ENCODE peak calls at places on chromosomes 13 and 19, in seven cellular contexts. One of them, this sample, is unnamed.

GRCh38 chr13:32033744-32034143 is 2.2 kb downstream of the FRY start:
- DNase-seq in IMR-90: peak; percentile 33
- DNase-seq in CD8-positive, alpha-beta T cell: no peak
- DNase-seq in suprapubic skin: no peak
- DNase-seq in breast epithelium: no peak
- DNase-seq in left lung: no peak
- DNase-seq in Peyer's patch: no peak
- DNase-seq in this sample: no peak

GRCh38 chr19:17078920-17079709 is 3.5 kb downstream of the MYO9B start:
- DNase-seq in Peyer's patch: no peak
- DNase-seq in CD8-positive, alpha-beta T cell: no peak
- DNase-seq in breast epithelium: no peak
- DNase-seq in IMR-90: peak; percentile 31
- DNase-seq in suprapubic skin: no peak
- DNase-seq in left lung: no peak
- DNase-seq in this sample: no peak

GRCh38 chr19:33388817-33389573 is 15.5 kb downstream of the CEBPG start:
- DNase-seq in suprapubic skin: peak; percentile 70
- DNase-seq in breast epithelium: no peak
- DNase-seq in IMR-90: no peak
- DNase-seq in Peyer's patch: no peak
- DNase-seq in left lung: no peak
- DNase-seq in CD8-positive, alpha-beta T cell: no peak
- DNase-seq in this sample: no peak

GRCh38 chr13:95929430-95929829 is 123.8 kb downstream of the UGGT2 start:
- DNase-seq in IMR-90: no peak
- DNase-seq in breast epithelium: no peak
- DNase-seq in left lung: no peak
- DNase-seq in CD8-positive, alpha-beta T cell: no peak
- DNase-seq in suprapubic skin: no peak
- DNase-seq in Peyer's patch: no peak
- DNase-seq in this sample: no peak

GRCh38 chr13:73623281-73623680 is 510.9 kb downstream of the KLF12 start:
- DNase-seq in suprapubic skin: no peak
- DNase-seq in left lung: no peak
- DNase-seq in breast epithelium: no peak
- DNase-seq in Peyer's patch: no peak
- DNase-seq in IMR-90: no peak
- DNase-seq in CD8-positive, alpha-beta T cell: no peak
- DNase-seq in this sample: no peak

GRCh38 chr13:27171244-27171829 is at the start of gene USP12:
- DNase-seq in Peyer's patch: peak; percentile 31
- DNase-seq in left lung: no peak
- DNase-seq in IMR-90: peak; percentile 22
- DNase-seq in CD8-positive, alpha-beta T cell: no peak
- DNase-seq in suprapubic skin: peak; percentile 77
- DNase-seq in breast epithelium: peak; percentile 26
- DNase-seq in this sample: no peak

GRCh38 chr19:55451522-55452380 is 8.7 kb upstream of the SHISA7 start:
- DNase-seq in CD8-positive, alpha-beta T cell: peak; percentile 48
- DNase-seq in suprapubic skin: no peak
- DNase-seq in Peyer's patch: no peak
- DNase-seq in IMR-90: no peak
- DNase-seq in breast epithelium: no peak
- DNase-seq in left lung: no peak
- DNase-seq in this sample: no peak

GRCh38 chr19:53308339-53308811 is 25.2 kb upstream of the ZNF845 start:
- DNase-seq in suprapubic skin: no peak
- DNase-seq in breast epithelium: no peak
- DNase-seq in CD8-positive, alpha-beta T cell: no peak
- DNase-seq in IMR-90: no peak
- DNase-seq in left lung: no peak
- DNase-seq in Peyer's patch: no peak
- DNase-seq in this sample: no peak

GRCh38 chr19:57406516-57407123 is 4.3 kb upstream of the ZNF17 start:
- DNase-seq in IMR-90: peak; percentile 45
- DNase-seq in breast epithelium: peak; percentile 24
- DNase-seq in left lung: peak; percentile 75
- DNase-seq in CD8-positive, alpha-beta T cell: peak; percentile 74
- DNase-seq in Peyer's patch: peak; percentile 70
- DNase-seq in suprapubic skin: no peak
- DNase-seq in this sample: no peak

GRCh38 chr13:79307866-79308298 is 98.2 kb downstream of the RBM26 start:
- DNase-seq in left lung: no peak
- DNase-seq in suprapubic skin: no peak
- DNase-seq in breast epithelium: no peak
- DNase-seq in CD8-positive, alpha-beta T cell: no peak
- DNase-seq in Peyer's patch: no peak
- DNase-seq in IMR-90: peak; percentile 61
- DNase-seq in this sample: no peak

GRCh38 chr19:7106711-7107657 is 37.5 kb downstream of the ZNF557 start:
- DNase-seq in breast epithelium: no peak
- DNase-seq in suprapubic skin: no peak
- DNase-seq in CD8-positive, alpha-beta T cell: no peak
- DNase-seq in IMR-90: no peak
- DNase-seq in left lung: no peak
- DNase-seq in Peyer's patch: no peak
- DNase-seq in this sample: no peak

GRCh38 chr13:74466015-74466414 is 331.8 kb upstream of the KLF12 start:
- DNase-seq in Peyer's patch: no peak
- DNase-seq in breast epithelium: no peak
- DNase-seq in suprapubic skin: no peak
- DNase-seq in CD8-positive, alpha-beta T cell: no peak
- DNase-seq in IMR-90: no peak
- DNase-seq in left lung: no peak
- DNase-seq in this sample: no peak

GRCh38 chr13:30924321-30924720 is 8.1 kb upstream of the TEX26 start:
- DNase-seq in suprapubic skin: no peak
- DNase-seq in IMR-90: no peak
- DNase-seq in left lung: no peak
- DNase-seq in Peyer's patch: no peak
- DNase-seq in breast epithelium: no peak
- DNase-seq in CD8-positive, alpha-beta T cell: no peak
- DNase-seq in this sample: no peak

GRCh38 chr19:13884726-13885591 is 8.0 kb downstream of the NANOS3 start:
- DNase-seq in left lung: no peak
- DNase-seq in Peyer's patch: no peak
- DNase-seq in breast epithelium: peak; percentile 76
- DNase-seq in IMR-90: no peak
- DNase-seq in CD8-positive, alpha-beta T cell: no peak
- DNase-seq in suprapubic skin: peak; percentile 70
- DNase-seq in this sample: no peak

GRCh38 chr13:79710376-79710775 is 229.4 kb downstream of the NDFIP2 start:
- DNase-seq in CD8-positive, alpha-beta T cell: no peak
- DNase-seq in breast epithelium: no peak
- DNase-seq in suprapubic skin: no peak
- DNase-seq in IMR-90: no peak
- DNase-seq in left lung: no peak
- DNase-seq in Peyer's patch: no peak
- DNase-seq in this sample: peak; percentile 49

GRCh38 chr19:35318679-35319448 is 10.1 kb upstream of the CD22 start:
- DNase-seq in left lung: peak; percentile 88
- DNase-seq in Peyer's patch: peak; percentile 51
- DNase-seq in suprapubic skin: peak; percentile 88
- DNase-seq in CD8-positive, alpha-beta T cell: no peak
- DNase-seq in IMR-90: peak; percentile 71
- DNase-seq in breast epithelium: peak; percentile 85
- DNase-seq in this sample: peak; percentile 22

GRCh38 chr13:98773053-98773452 is 20.6 kb upstream of the SLC15A1 start:
- DNase-seq in CD8-positive, alpha-beta T cell: no peak
- DNase-seq in Peyer's patch: no peak
- DNase-seq in IMR-90: no peak
- DNase-seq in suprapubic skin: no peak
- DNase-seq in left lung: no peak
- DNase-seq in breast epithelium: no peak
- DNase-seq in this sample: no peak

GRCh38 chr19:9806781-9807180 is 12.1 kb downstream of the FBXL12 start:
- DNase-seq in IMR-90: no peak
- DNase-seq in suprapubic skin: no peak
- DNase-seq in breast epithelium: no peak
- DNase-seq in CD8-positive, alpha-beta T cell: no peak
- DNase-seq in Peyer's patch: no peak
- DNase-seq in left lung: no peak
- DNase-seq in this sample: no peak

GRCh38 chr19:3665681-3666544 is 34.4 kb downstream of the PIP5K1C start:
- DNase-seq in IMR-90: no peak
- DNase-seq in left lung: peak; percentile 66
- DNase-seq in Peyer's patch: peak; percentile 71
- DNase-seq in suprapubic skin: peak; percentile 86
- DNase-seq in CD8-positive, alpha-beta T cell: peak; percentile 64
- DNase-seq in breast epithelium: no peak
- DNase-seq in this sample: no peak

DNA sequence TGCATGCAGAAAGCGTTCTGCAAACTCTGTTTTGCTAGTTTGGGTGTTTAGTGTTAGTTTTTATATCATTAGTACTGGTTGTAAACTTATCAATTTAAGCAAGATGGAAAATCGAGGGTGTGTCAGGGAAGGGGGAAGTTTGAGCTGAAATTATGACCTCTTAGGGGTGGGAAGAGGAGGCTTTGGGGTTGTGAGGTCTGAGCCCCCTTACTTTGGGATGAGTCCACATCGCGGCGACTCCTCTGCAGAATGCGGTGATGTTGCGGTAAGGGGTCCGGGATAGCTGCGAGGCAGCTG is 745 bp upstream of the NDUFS7 start:
- DNase-seq in Peyer's patch: no peak
- DNase-seq in left lung: no peak
- DNase-seq in breast epithelium: no peak
- DNase-seq in suprapubic skin: no peak
- DNase-seq in IMR-90: no peak
- DNase-seq in CD8-positive, alpha-beta T cell: no peak
- DNase-seq in this sample: no peak
- H3K4me3 ChIP-seq in Peyer's patch: peak overlapping the region; percentile 91
- H3K4me3 ChIP-seq in left lung: peak overlapping the region; percentile 98
- H3K4me3 ChIP-seq in breast epithelium: no peak overlapping the region
- H3K4me3 ChIP-seq in suprapubic skin: peak overlapping the region; percentile 87
- H3K4me3 ChIP-seq in IMR-90: no peak overlapping the region
- H3K4me3 ChIP-seq in CD8-positive, alpha-beta T cell: no peak overlapping the region
- H3K4me3 ChIP-seq in this sample: no peak overlapping the region

GRCh38 chr13:46906440-46906839 is 9.6 kb upstream of the HTR2A start:
- DNase-seq in CD8-positive, alpha-beta T cell: no peak
- DNase-seq in suprapubic skin: no peak
- DNase-seq in breast epithelium: no peak
- DNase-seq in Peyer's patch: no peak
- DNase-seq in left lung: no peak
- DNase-seq in IMR-90: no peak
- DNase-seq in this sample: no peak

GRCh38 chr13:46901721-46902120 is 4.9 kb upstream of the HTR2A start:
- DNase-seq in suprapubic skin: no peak
- DNase-seq in IMR-90: no peak
- DNase-seq in CD8-positive, alpha-beta T cell: no peak
- DNase-seq in breast epithelium: no peak
- DNase-seq in left lung: no peak
- DNase-seq in Peyer's patch: no peak
- DNase-seq in this sample: no peak

GRCh38 chr13:46908511-46908910 is 11.7 kb upstream of the HTR2A start:
- DNase-seq in CD8-positive, alpha-beta T cell: no peak
- DNase-seq in left lung: no peak
- DNase-seq in IMR-90: peak; percentile 19
- DNase-seq in Peyer's patch: no peak
- DNase-seq in suprapubic skin: no peak
- DNase-seq in breast epithelium: peak; percentile 34
- DNase-seq in this sample: peak; percentile 44

GRCh38 chr13:46903748-46904147 is 6.9 kb upstream of the HTR2A start:
- DNase-seq in Peyer's patch: no peak
- DNase-seq in CD8-positive, alpha-beta T cell: no peak
- DNase-seq in IMR-90: peak; percentile 17
- DNase-seq in breast epithelium: no peak
- DNase-seq in suprapubic skin: no peak
- DNase-seq in left lung: no peak
- DNase-seq in this sample: no peak

DNA sequence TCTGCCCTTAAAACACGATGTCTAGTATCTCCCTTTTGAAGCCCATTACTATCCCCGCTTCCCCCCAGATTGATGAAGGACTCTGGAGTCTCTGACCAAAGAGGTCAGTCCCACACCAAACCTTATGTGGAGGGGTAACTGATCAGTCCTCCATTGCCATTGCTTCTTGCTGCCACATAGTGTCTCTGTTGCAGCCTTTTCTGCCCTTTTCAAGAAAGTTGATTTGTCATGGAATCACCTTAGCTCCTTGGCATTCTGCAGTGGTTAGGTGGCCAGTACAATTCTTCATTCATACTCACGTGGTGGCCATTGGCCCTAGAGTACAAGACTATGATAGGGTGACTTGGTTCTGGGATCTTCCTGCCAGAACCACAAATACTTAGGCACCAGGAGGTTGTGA is 8.4 kb upstream of the HTR2A start:
- DNase-seq in left lung: no peak
- DNase-seq in Peyer's patch: no peak
- DNase-seq in IMR-90: peak; percentile 26
- DNase-seq in breast epithelium: no peak
- DNase-seq in suprapubic skin: no peak
- DNase-seq in CD8-positive, alpha-beta T cell: no peak
- DNase-seq in this sample: no peak
- TF ChIP-seq CTCF in left lung: no peak
- TF ChIP-seq CTCF in Peyer's patch: no peak
- TF ChIP-seq CTCF in IMR-90: peak; percentile 31
- TF ChIP-seq CTCF in breast epithelium: no peak
- TF ChIP-seq CTCF in suprapubic skin: no peak
- TF ChIP-seq CTCF in CD8-positive, alpha-beta T cell: no peak
- TF ChIP-seq CTCF in this sample: peak; percentile 14

GRCh38 chr19:1813197-1813836 is 1.2 kb upstream of the ATP8B3 start:
- DNase-seq in suprapubic skin: no peak
- DNase-seq in IMR-90: no peak
- DNase-seq in breast epithelium: no peak
- DNase-seq in left lung: no peak
- DNase-seq in Peyer's patch: no peak
- DNase-seq in CD8-positive, alpha-beta T cell: no peak
- DNase-seq in this sample: no peak
- H3K4me3 ChIP-seq in suprapubic skin: peak overlapping the region; percentile 55
- H3K4me3 ChIP-seq in IMR-90: peak overlapping the region; percentile 68
- H3K4me3 ChIP-seq in breast epithelium: peak overlapping the region; percentile 45
- H3K4me3 ChIP-seq in left lung: peak overlapping the region; percentile 57
- H3K4me3 ChIP-seq in Peyer's patch: peak overlapping the region; percentile 57
- H3K4me3 ChIP-seq in CD8-positive, alpha-beta T cell: peak overlapping the region; percentile 77
- H3K4me3 ChIP-seq in this sample: peak overlapping the region; percentile 80

GRCh38 chr13:28719656-28720055 is 886 bp upstream of the SLC46A3 start:
- DNase-seq in CD8-positive, alpha-beta T cell: no peak
- DNase-seq in breast epithelium: no peak
- DNase-seq in left lung: no peak
- DNase-seq in IMR-90: peak; percentile 54
- DNase-seq in Peyer's patch: no peak
- DNase-seq in suprapubic skin: no peak
- DNase-seq in this sample: peak; percentile 77

GRCh38 chr13:28719227-28719562 is 425 bp upstream of the SLC46A3 start:
- DNase-seq in suprapubic skin: no peak
- DNase-seq in left lung: no peak
- DNase-seq in CD8-positive, alpha-beta T cell: no peak
- DNase-seq in IMR-90: no peak
- DNase-seq in breast epithelium: no peak
- DNase-seq in Peyer's patch: no peak
- DNase-seq in this sample: no peak

GRCh38 chr13:28717170-28717569 is 1.6 kb downstream of the SLC46A3 start:
- DNase-seq in left lung: no peak
- DNase-seq in breast epithelium: no peak
- DNase-seq in Peyer's patch: no peak
- DNase-seq in suprapubic skin: no peak
- DNase-seq in CD8-positive, alpha-beta T cell: no peak
- DNase-seq in IMR-90: no peak
- DNase-seq in this sample: no peak

GRCh38 chr13:28718186-28718537 is 608 bp downstream of the SLC46A3 start:
- DNase-seq in CD8-positive, alpha-beta T cell: no peak
- DNase-seq in left lung: no peak
- DNase-seq in breast epithelium: no peak
- DNase-seq in Peyer's patch: no peak
- DNase-seq in suprapubic skin: no peak
- DNase-seq in IMR-90: peak; percentile 12
- DNase-seq in this sample: no peak

GRCh38 chr13:28718538-28719226 is at the start of gene SLC46A3:
- DNase-seq in IMR-90: peak; percentile 98
- DNase-seq in breast epithelium: peak; percentile 95
- DNase-seq in Peyer's patch: peak; percentile 96
- DNase-seq in suprapubic skin: peak; percentile 99
- DNase-seq in left lung: peak; percentile 98
- DNase-seq in CD8-positive, alpha-beta T cell: peak; percentile 97
- DNase-seq in this sample: peak; percentile 89
- TF ChIP-seq CTCF in IMR-90: peak; percentile 20
- TF ChIP-seq CTCF in breast epithelium: no peak
- TF ChIP-seq CTCF in Peyer's patch: peak; percentile 34
- TF ChIP-seq CTCF in suprapubic skin: no peak
- TF ChIP-seq CTCF in left lung: peak; percentile 32
- TF ChIP-seq CTCF in CD8-positive, alpha-beta T cell: no peak
- TF ChIP-seq CTCF in this sample: peak; percentile 8

This sample was measured in BJ.